ENCODE peak calls at places on chromosomes 6 and 20, in eight cellular contexts. C is omental fat pad; Z is CD8-positive, alpha-beta T cell; K is progenitor cell of endocrine pancreas; R is heart right ventricle; G is H9; J is brain microvascular endothelial cell; Y is endothelial cell of umbilical vein. W is an unnamed sample.

GRCh38 chr20:46308258-46309157 is at the start of gene CDH22:
- DNase-seq in Z (no peak), Y (peak), K (peak), R (peak), G (peak), J (no peak), C (no peak), W (no peak)

GRCh38 chr6:168189679-168190405 is 110.8 kb upstream of the FRMD1 start:
- DNase-seq in G (peak), Y (no peak), K (no peak), Z (peak), R (no peak), C (no peak), J (no peak), W (no peak)

GRCh38 chr6:140441256-140441655 is 1066.8 kb upstream of the CITED2 start:
- DNase-seq in J (peak), K (no peak), Z (no peak), C (peak), Y (peak), G (peak), R (peak), W (peak)

GRCh38 chr20:2606507-2607006 is 45.9 kb upstream of the NOP56 start:
- DNase-seq in G (no peak), C (no peak), K (no peak), Y (no peak), Z (no peak), R (no peak), J (no peak), W (no peak)

GRCh38 chr6:111874030-111874425 is 776 bp upstream of the FYN start:
- DNase-seq in C (no peak), K (no peak), R (peak), Y (peak), Z (peak), G (no peak), J (peak), W (no peak)

GRCh38 chr20:40545478-40545877 is 143.6 kb downstream of the MAFB start:
- DNase-seq in C (no peak), G (no peak), J (no peak), Y (no peak), R (no peak), Z (no peak), K (no peak), W (no peak)

GRCh38 chr20:50248104-50248631 is 57.5 kb downstream of the CEBPB start:
- DNase-seq in K (no peak), Z (no peak), G (no peak), C (no peak), J (peak), R (no peak), Y (no peak), W (no peak)

GRCh38 chr20:3889489-3890409 is 562 bp downstream of the PANK2 start:
- DNase-seq in Y (peak), J (no peak), Z (peak), R (peak), K (peak), C (peak), G (no peak), W (peak)

GRCh38 chr20:64224344-64225165 is 31.0 kb upstream of the PCMTD2 start:
- DNase-seq in G (no peak), K (no peak), J (peak), Y (peak), C (no peak), R (peak), Z (no peak), W (no peak)

GRCh38 chr6:17354700-17355403 is 38.5 kb upstream of the CAP2 start:
- DNase-seq in R (no peak), Z (no peak), K (no peak), C (no peak), J (peak), G (no peak), Y (no peak), W (no peak)

GRCh38 chr6:10613077-10613476 is 81.3 kb downstream of the C6orf52 start:
- DNase-seq in R (no peak), C (no peak), J (no peak), Y (no peak), Z (no peak), K (no peak), G (no peak), W (no peak)

GRCh38 chr6:157571269-157571668 is 190.3 kb downstream of the ZDHHC14 start:
- DNase-seq in Y (no peak), R (no peak), Z (peak), J (no peak), G (no peak), K (no peak), C (no peak), W (no peak)

GRCh38 chr6:42423244-42423643 is 28.5 kb downstream of the TRERF1 start:
- DNase-seq in G (no peak), Y (no peak), R (no peak), J (no peak), K (no peak), C (no peak), Z (peak), W (no peak)

GRCh38 chr6:55617272-55617671 is 38.3 kb upstream of the HMGCLL1 start:
- DNase-seq in C (no peak), R (no peak), K (no peak), Z (no peak), G (peak), Y (peak), J (peak), W (no peak)

GRCh38 chr6:7920425-7920824 is 9.8 kb upstream of the TXNDC5 start:
- DNase-seq in C (no peak), G (no peak), Z (no peak), J (no peak), R (no peak), Y (no peak), K (no peak), W (no peak)

GRCh38 chr20:35171438-35171752 is 477 bp upstream of the PROCR start:
- DNase-seq in J (no peak), R (no peak), G (no peak), Y (no peak), Z (no peak), K (no peak), C (no peak), W (no peak)

GRCh38 chr20:46352370-46352938 is 44.2 kb upstream of the CDH22 start:
- DNase-seq in R (no peak), Y (no peak), J (no peak), K (no peak), C (no peak), Z (no peak), G (no peak), W (no peak)

GRCh38 chr20:62742979-62743776 is 34.5 kb downstream of the NTSR1 start:
- DNase-seq in Z (no peak), Y (no peak), K (no peak), C (no peak), G (no peak), R (no peak), J (no peak), W (peak)

GRCh38 chr6:112049051-112049799 is 4.7 kb upstream of the CCN6 start:
- DNase-seq in R (no peak), Z (no peak), Y (no peak), G (no peak), K (no peak), C (no peak), J (no peak), W (no peak)

GRCh38 chr6:157954150-157955117 is 27.2 kb upstream of the SYNJ2 start:
- DNase-seq in G (peak), R (no peak), C (no peak), K (peak), Z (no peak), J (no peak), Y (peak), W (peak)

GRCh38 chr6:168607272-168608112 is 166.5 kb downstream of the SMOC2 start:
- DNase-seq in Z (no peak), J (no peak), Y (no peak), R (no peak), C (no peak), G (peak), K (no peak), W (no peak)

GRCh38 chr20:38195041-38195504 is 30.0 kb upstream of the TGM2 start:
- DNase-seq in G (no peak), K (no peak), R (no peak), Z (no peak), J (no peak), Y (no peak), C (no peak), W (no peak)

GRCh38 chr6:50362706-50363105 is 313.0 kb upstream of the DEFB112 start:
- DNase-seq in K (no peak), Z (no peak), J (no peak), G (no peak), Y (no peak), R (no peak), C (no peak), W (no peak)

GRCh38 chr6:12884983-12885382 is 168.4 kb downstream of the PHACTR1 start:
- DNase-seq in Y (no peak), J (no peak), Z (no peak), R (no peak), K (no peak), C (no peak), G (no peak), W (no peak)

GRCh38 chr6:136608991-136609390 is 58.8 kb upstream of the MAP7 start:
- DNase-seq in R (no peak), G (no peak), Y (peak), C (no peak), Z (no peak), J (peak), K (no peak), W (no peak)

GRCh38 chr20:53660947-53661381 is 67.3 kb upstream of the ZNF217 start:
- DNase-seq in R (no peak), C (no peak), G (no peak), J (no peak), Y (no peak), K (no peak), Z (no peak), W (no peak)

GRCh38 chr6:103798166-103798565 is 1061.6 kb downstream of the HACE1 start:
- DNase-seq in K (no peak), J (no peak), Z (no peak), C (no peak), Y (no peak), R (no peak), G (no peak), W (no peak)

GRCh38 chr6:100892693-100893092 is 11.6 kb upstream of the ASCC3 start:
- DNase-seq in C (no peak), Y (no peak), Z (no peak), K (no peak), G (peak), R (no peak), J (no peak), W (no peak)

GRCh38 chr6:63460971-63461370 is 111.3 kb upstream of the LOC128125822 start:
- DNase-seq in K (no peak), Y (no peak), J (no peak), R (no peak), G (no peak), C (no peak), Z (no peak), W (no peak)

DNA sequence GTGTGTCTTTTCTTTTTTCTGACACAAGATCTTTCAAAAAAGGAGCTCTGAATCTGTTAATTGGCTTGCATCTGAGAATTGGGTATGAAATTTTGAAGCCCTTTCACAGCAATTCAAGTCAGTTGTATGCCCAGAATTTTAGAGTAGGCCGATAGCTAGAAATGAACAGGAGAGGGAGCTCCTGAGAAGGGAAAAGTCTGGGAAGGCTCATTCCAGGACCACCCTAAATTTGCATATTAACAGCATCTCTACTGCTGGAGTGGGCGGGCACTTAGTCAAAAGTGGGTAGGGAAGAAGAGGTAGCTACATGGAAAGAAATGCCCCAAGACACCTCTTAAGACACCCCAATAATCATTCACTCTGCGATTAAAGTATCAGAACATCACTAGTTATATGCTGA is 928.3 kb downstream of the TBC1D32 start:
- DNase-seq in J (no peak), Z (no peak), C (no peak), K (no peak), Y (no peak), G (peak), R (no peak), W (no peak)
- TF ChIP-seq CTCF in J (peak), Z (no peak), C (no peak), K (peak), Y (no peak), G (peak), R (peak), W (no peak)

GRCh38 chr20:23061713-23062561 is 12.5 kb upstream of the THBD start:
- DNase-seq in C (no peak), Z (no peak), G (peak), J (peak), K (no peak), Y (peak), R (peak), W (no peak)
- TF ChIP-seq CTCF in C (no peak), Z (no peak), G (peak), J (peak), K (peak), Y (peak), R (peak), W (no peak)

DNA sequence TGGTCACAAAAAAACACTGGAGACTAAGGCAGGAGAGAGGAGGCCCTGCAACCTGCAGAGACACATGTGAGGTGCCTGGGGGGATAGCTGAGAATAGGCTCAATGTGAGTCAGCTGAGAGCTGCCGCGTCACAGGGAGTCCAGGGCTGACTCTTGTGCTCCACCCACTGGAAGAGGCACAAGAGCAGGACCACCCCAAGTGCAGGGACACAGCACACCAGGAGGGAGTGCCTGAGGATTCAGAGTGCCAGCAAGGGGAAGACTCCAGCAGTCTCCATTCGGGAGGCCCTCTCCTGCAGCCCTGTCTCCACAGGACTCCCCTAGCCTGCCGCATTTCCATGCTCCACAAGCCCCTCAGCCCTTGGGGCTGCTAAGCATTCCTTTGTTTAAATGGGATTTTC is 105.5 kb downstream of the HUS1B start:
- DNase-seq in K (no peak), C (no peak), J (peak), G (peak), Y (no peak), R (no peak), Z (no peak), W (no peak)
- TF ChIP-seq CTCF in K (no peak), C (no peak), J (peak), G (peak), Y (no peak), R (peak), Z (no peak), W (no peak)

GRCh38 chr6:134741193-134741521 is 208.7 kb downstream of the ALDH8A1 start:
- DNase-seq in R (no peak), Z (no peak), C (no peak), Y (no peak), G (peak), J (no peak), K (no peak), W (no peak)
- TF ChIP-seq CTCF in R (peak), Z (no peak), C (no peak), Y (no peak), G (peak), J (peak), K (peak), W (no peak)

GRCh38 chr6:3013486-3013885 is 13.8 kb downstream of the NQO2 start:
- DNase-seq in C (no peak), Y (peak), Z (no peak), G (no peak), K (no peak), J (peak), R (no peak), W (no peak)
- TF ChIP-seq CTCF in C (no peak), Y (no peak), Z (no peak), G (no peak), K (no peak), J (no peak), R (no peak), W (no peak)

DNA sequence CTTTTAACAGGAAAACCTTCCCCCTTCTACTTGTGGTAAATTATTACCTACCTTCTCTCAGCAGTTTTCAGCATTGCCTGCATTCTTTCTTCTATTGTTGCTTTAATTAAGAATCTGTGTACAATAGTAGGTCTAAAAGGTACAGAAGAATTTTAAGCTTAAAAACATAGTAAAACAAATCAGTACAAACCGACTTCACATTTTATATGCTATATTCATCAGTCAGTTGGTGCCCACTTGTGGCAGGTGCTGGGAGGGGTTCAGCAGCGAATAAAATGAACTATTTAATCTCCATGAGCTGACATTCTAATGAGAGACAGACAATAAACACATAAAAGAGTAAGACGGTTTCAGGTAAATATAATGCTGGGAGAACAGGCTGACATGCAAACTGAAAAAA is 73.4 kb upstream of the FBXO30 start:
- DNase-seq in K (no peak), R (peak), Z (no peak), G (no peak), J (peak), Y (peak), C (no peak), W (no peak)
- TF ChIP-seq CTCF in K (peak), R (peak), Z (peak), G (peak), J (peak), Y (peak), C (no peak), W (no peak)

W was measured in mucosa of descending colon.